ENCODE peak calls at places on chromosomes 7 and 10, in six cellular contexts. U is AG09309, D is BJ, O is adrenal gland, P is endothelial cell of umbilical vein, Z is kidney. C is an unnamed sample.

GRCh38 chr7:45599851-45600706 is 25.9 kb downstream of the ADCY1 start:
- DNase-seq in P (no peak), O (no peak), U (no peak), Z (peak; percentile 73), D (no peak), C (no peak)

GRCh38 chr10:36094091-36094490 is 452.0 kb upstream of the FZD8 start:
- DNase-seq in U (no peak), Z (no peak), P (peak; percentile 6), D (no peak), O (no peak), C (no peak)

GRCh38 chr7:41742619-41743018 is 39.7 kb upstream of the INHBA start:
- DNase-seq in D (no peak), O (no peak), P (no peak), Z (no peak), U (no peak), C (no peak)

GRCh38 chr10:87093461-87094372 is 926 bp downstream of the GLUD1 start:
- DNase-seq in D (no peak), U (no peak), O (peak; percentile 83), Z (peak; percentile 89), P (peak; percentile 52), C (no peak)

GRCh38 chr7:80870806-80871205 is 48.0 kb downstream of the SEMA3C start:
- DNase-seq in U (no peak), P (no peak), O (no peak), Z (no peak), D (no peak), C (no peak)

GRCh38 chr10:93198401-93199175 is 124.9 kb downstream of the CYP26A1 start:
- DNase-seq in O (peak; percentile 27), U (no peak), D (no peak), Z (peak; percentile 78), P (no peak), C (no peak)

GRCh38 chr10:89314676-89315075 is 12.8 kb downstream of the IFIT2 start:
- DNase-seq in O (no peak), D (no peak), Z (no peak), U (no peak), P (no peak), C (no peak)

GRCh38 chr10:79275431-79275851 is 71.8 kb upstream of the PPIF start:
- DNase-seq in D (no peak), Z (no peak), U (no peak), O (peak; percentile 64), P (no peak), C (no peak)

GRCh38 chr7:115672024-115672423 is 358.5 kb downstream of the TFEC start:
- DNase-seq in D (no peak), U (no peak), O (no peak), P (no peak), Z (no peak), C (no peak)

GRCh38 chr7:98133621-98134266 is 27.1 kb downstream of the LMTK2 start:
- DNase-seq in D (no peak), U (no peak), P (no peak), O (no peak), Z (no peak), C (no peak)

GRCh38 chr10:70810967-70811366 is 4.8 kb upstream of the SGPL1 start:
- DNase-seq in Z (no peak), P (no peak), O (no peak), U (no peak), D (no peak), C (no peak)

GRCh38 chr7:155224116-155224811 is 73.4 kb upstream of the INSIG1 start:
- DNase-seq in P (no peak), D (no peak), O (no peak), U (no peak), Z (peak; percentile 29), C (no peak)

GRCh38 chr7:130998993-130999602 is 265.1 kb upstream of the KLF14 start:
- DNase-seq in O (no peak), D (no peak), Z (no peak), U (no peak), P (no peak), C (no peak)

GRCh38 chr10:83075395-83076072 is 1063.8 kb upstream of the GHITM start:
- DNase-seq in P (peak; percentile 80), Z (no peak), U (no peak), D (no peak), O (no peak), C (no peak)

GRCh38 chr10:127757033-127757432 is 20.0 kb downstream of the FOXI2 start:
- DNase-seq in D (no peak), Z (no peak), P (no peak), U (no peak), O (no peak), C (no peak)

GRCh38 chr7:44967571-44968446 is 11.0 kb downstream of the MYO1G start:
- DNase-seq in U (no peak), P (peak; percentile 29), O (no peak), Z (peak; percentile 68), D (no peak), C (no peak)

GRCh38 chr10:131933016-131933694 is 32.3 kb downstream of the PPP2R2D start:
- DNase-seq in U (no peak), Z (no peak), O (peak; percentile 22), D (no peak), P (no peak), C (no peak)

GRCh38 chr7:24757799-24758275 is 573 bp upstream of the GSDME start:
- DNase-seq in D (peak; percentile 24), P (no peak), O (no peak), U (no peak), Z (no peak), C (no peak)

GRCh38 chr10:129095980-129096339 is 371.1 kb upstream of the MGMT start:
- DNase-seq in Z (no peak), D (no peak), P (no peak), U (no peak), O (no peak), C (no peak)

GRCh38 chr10:9111983-9112382 is 1057.5 kb downstream of the GATA3 start:
- DNase-seq in U (no peak), O (no peak), Z (no peak), P (no peak), D (no peak), C (no peak)

DNA sequence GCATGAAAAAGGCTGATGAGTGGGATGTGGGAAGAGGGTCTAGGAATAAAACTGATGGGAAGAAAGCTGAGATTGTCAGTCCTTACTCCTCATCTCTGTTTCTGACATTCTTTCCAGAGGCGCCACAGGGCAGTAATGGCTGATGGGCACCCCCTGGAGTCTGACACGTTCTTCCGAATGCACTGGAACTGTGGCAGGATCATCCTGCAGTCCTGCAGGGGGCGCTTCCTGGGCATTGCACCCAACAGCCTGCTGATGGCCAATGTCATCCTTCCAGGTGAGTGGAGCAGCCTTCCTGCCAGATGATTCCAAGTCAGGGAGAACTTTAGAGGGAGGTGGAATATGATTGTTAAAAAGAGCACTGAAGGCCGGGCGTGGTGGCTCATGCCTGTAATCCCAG is 4.8 kb downstream of the FSCN3 start:
- DNase-seq in U (no peak), P (no peak), D (no peak), Z (no peak), O (no peak), C (no peak)
- TF ChIP-seq CTCF in U (peak; percentile 35), P (peak; percentile 27), D (peak; percentile 35), Z (no peak), O (no peak), C (peak; percentile 4)

DNA sequence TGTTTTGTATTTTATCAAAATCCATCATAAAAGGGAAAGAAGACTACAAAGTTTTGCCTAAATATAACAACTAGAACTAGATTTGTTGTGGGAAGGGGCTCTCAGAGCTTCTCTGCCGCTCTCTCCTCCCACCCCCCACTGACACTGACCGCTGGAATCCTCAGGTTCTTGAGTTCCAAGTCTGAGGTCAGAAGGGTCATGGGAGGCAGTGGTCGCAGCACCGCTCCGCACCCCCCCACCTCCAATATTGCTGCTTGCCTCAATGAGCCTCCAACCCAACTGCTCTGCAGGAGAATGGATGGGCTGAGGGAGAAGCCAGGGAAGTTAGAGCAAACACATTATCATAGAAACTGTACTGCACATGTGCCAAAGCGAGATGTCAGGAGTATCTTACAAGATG is 359.4 kb downstream of the GRID1 start:
- DNase-seq in P (no peak), O (no peak), U (no peak), D (no peak), Z (no peak), C (no peak)
- TF ChIP-seq CTCF in P (no peak), O (no peak), U (no peak), D (no peak), Z (no peak), C (no peak)

GRCh38 chr7:28586736-28587135 is 174.4 kb downstream of the CREB5 start:
- DNase-seq in D (no peak), U (no peak), Z (no peak), P (no peak), O (no peak), C (no peak)
- TF ChIP-seq CTCF in D (no peak), U (no peak), Z (no peak), P (no peak), O (no peak), C (no peak)

GRCh38 chr10:4190876-4191275 is 405.9 kb upstream of the KLF6 start:
- DNase-seq in Z (no peak), O (no peak), P (no peak), U (no peak), D (no peak), C (no peak)

GRCh38 chr10:4183761-4184261 is 398.8 kb upstream of the KLF6 start:
- DNase-seq in Z (no peak), P (peak; percentile 16), U (no peak), D (no peak), O (no peak), C (peak; percentile 77)

GRCh38 chr10:4188406-4188805 is 403.4 kb upstream of the KLF6 start:
- DNase-seq in P (no peak), D (no peak), Z (no peak), O (no peak), U (no peak), C (no peak)

GRCh38 chr10:4191354-4191753 is 406.3 kb upstream of the KLF6 start:
- DNase-seq in D (no peak), P (no peak), Z (no peak), O (no peak), U (no peak), C (no peak)

DNA sequence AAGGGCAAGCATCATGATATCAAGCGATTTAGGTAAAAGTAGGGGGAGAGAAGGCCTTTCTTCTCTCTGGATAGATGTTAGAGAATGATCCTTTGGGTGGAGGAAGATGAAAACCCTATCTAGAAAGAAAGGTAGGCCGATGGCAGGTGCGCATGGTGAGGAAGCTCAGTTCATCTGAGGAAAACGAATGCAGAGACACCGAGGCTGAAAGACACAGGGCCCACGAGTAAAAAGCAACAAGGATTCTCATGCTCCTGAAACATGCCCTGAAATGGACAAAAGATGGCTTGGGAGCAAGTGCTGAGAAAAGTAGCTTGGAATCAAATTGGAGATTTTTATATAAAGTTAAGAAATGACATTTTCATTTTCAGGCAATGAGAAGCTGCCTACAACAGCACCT is 401.8 kb upstream of the KLF6 start:
- DNase-seq in D (no peak), Z (no peak), O (no peak), P (no peak), U (no peak), C (no peak)
- TF ChIP-seq CTCF in D (no peak), Z (no peak), O (no peak), P (no peak), U (no peak), C (no peak)

DNA sequence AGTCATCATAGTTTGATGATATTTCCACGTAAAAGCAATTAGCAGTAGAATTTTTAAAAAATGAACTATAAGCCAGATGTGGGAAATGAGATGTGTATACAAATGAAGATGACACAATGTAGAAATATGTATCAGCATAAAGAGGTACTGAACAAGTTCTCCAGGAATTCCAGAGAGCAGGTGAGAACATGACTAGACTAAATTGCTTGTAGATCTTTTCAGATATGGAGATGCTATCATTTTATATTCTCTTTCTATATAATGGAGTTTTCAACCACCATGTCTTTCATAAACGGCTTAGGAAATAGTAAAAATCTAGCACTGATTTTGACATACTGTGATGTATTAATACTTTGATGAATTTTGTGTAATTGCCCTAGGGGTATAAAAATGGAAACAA is 130.9 kb downstream of the SEMA3D start:
- DNase-seq in U (no peak), P (no peak), Z (no peak), O (no peak), D (no peak), C (no peak)
- TF ChIP-seq CTCF in U (no peak), P (no peak), Z (no peak), O (no peak), D (no peak), C (no peak)